ENCODE peak calls at places on chromosomes 6 and 20, in six cellular contexts. W is RPMI8226; V is activated CD8-positive, alpha-beta memory T cell treated with anti-CD3 and anti-CD28 coated beads, Interleukin-2, amount 10 ng/mL, durations not matched to agents 7 days and 5 days; K is BJ; X is CD4-positive, alpha-beta memory T cell; I is M059J. S is an unnamed sample.
A peak's percentile ranks its signal among the peaks of the same experiment; 100 is the strongest.

GRCh38 chr6:71534916-71535315 is 246.3 kb downstream of the OGFRL1 start:
- DNase-seq in W (no peak), V (no peak), K (no peak), X (no peak), I (no peak), S (no peak)

GRCh38 chr6:2942916-2943563 is 28.3 kb downstream of the SERPINB6 start:
- DNase-seq in W (peak; percentile 20), V (peak; percentile 36), K (no peak), X (peak; percentile 16), I (no peak), S (no peak)

GRCh38 chr6:97203343-97203742 is 79.7 kb downstream of the MMS22L start:
- DNase-seq in W (no peak), V (no peak), K (no peak), X (no peak), I (peak; percentile 22), S (peak; percentile 6)

GRCh38 chr6:169990095-169991030 is 238.9 kb downstream of the ERMARD start:
- DNase-seq in W (peak; percentile 63), V (peak; percentile 54), K (no peak), X (peak; percentile 22), I (peak; percentile 7), S (no peak)

GRCh38 chr6:37582309-37582708 is 82.6 kb upstream of the CCDC167 start:
- DNase-seq in W (no peak), V (no peak), K (no peak), X (no peak), I (peak; percentile 71), S (no peak)

GRCh38 chr6:121584591-121585369 is 149.3 kb downstream of the GJA1 start:
- DNase-seq in W (no peak), V (no peak), K (peak; percentile 13), X (no peak), I (no peak), S (no peak)

GRCh38 chr6:78831492-78831891 is 35.9 kb upstream of the IRAK1BP1 start:
- DNase-seq in W (no peak), V (no peak), K (no peak), X (no peak), I (no peak), S (no peak)

GRCh38 chr6:57135885-57136284 is 36.2 kb upstream of the BAG2 start:
- DNase-seq in W (no peak), V (no peak), K (peak; percentile 6), X (no peak), I (no peak), S (no peak)

GRCh38 chr6:163264662-163265035 is 149.9 kb upstream of the QKI start:
- DNase-seq in W (no peak), V (no peak), K (no peak), X (no peak), I (no peak), S (no peak)

GRCh38 chr6:106225581-106225980 is 100.0 kb downstream of the ATG5 start:
- DNase-seq in W (no peak), V (no peak), K (no peak), X (no peak), I (no peak), S (no peak)

GRCh38 chr6:144993870-144994269 is 708.7 kb downstream of the UTRN start:
- DNase-seq in W (no peak), V (no peak), K (peak; percentile 9), X (no peak), I (peak; percentile 67), S (no peak)

GRCh38 chr20:51206032-51206662 is 183.2 kb upstream of the KCNG1 start:
- DNase-seq in W (no peak), V (no peak), K (no peak), X (no peak), I (peak; percentile 44), S (no peak)

GRCh38 chr6:28010526-28010925 is 53.5 kb downstream of the OR2B6 start:
- DNase-seq in W (no peak), V (no peak), K (no peak), X (no peak), I (no peak), S (no peak)

GRCh38 chr6:139879823-139880356 is 505.4 kb upstream of the CITED2 start:
- DNase-seq in W (no peak), V (no peak), K (no peak), X (no peak), I (peak; percentile 36), S (no peak)

GRCh38 chr6:14838041-14838596 is 407.8 kb upstream of the JARID2 start:
- DNase-seq in W (no peak), V (no peak), K (no peak), X (no peak), I (peak; percentile 47), S (no peak)

GRCh38 chr6:136331461-136331860 is 41.8 kb upstream of the BCLAF1 start:
- DNase-seq in W (no peak), V (no peak), K (no peak), X (no peak), I (no peak), S (no peak)

GRCh38 chr6:52929321-52930164 is 20.0 kb upstream of the GSTA3 start:
- DNase-seq in W (peak; percentile 96), V (no peak), K (peak; percentile 45), X (no peak), I (peak; percentile 98), S (no peak)

GRCh38 chr20:35561268-35561667 is 19.4 kb downstream of the ERGIC3 start:
- DNase-seq in W (peak; percentile 72), V (no peak), K (no peak), X (no peak), I (peak; percentile 82), S (no peak)

GRCh38 chr6:106070626-106071025 is 15.5 kb upstream of the PRDM1 start:
- DNase-seq in W (no peak), V (no peak), K (no peak), X (no peak), I (no peak), S (no peak)

GRCh38 chr20:30488941-30489601 is 768.4 kb upstream of the DEFB115 start:
- DNase-seq in W (no peak), V (no peak), K (no peak), X (no peak), I (no peak), S (no peak)

GRCh38 chr6:34145161-34146020 is 496 bp downstream of the GRM4 start:
- DNase-seq in W (peak; percentile 33), V (no peak), K (no peak), X (peak; percentile 21), I (peak; percentile 59), S (no peak)

GRCh38 chr6:49888742-49889431 is 22.6 kb upstream of the CRISP1 start:
- DNase-seq in W (no peak), V (no peak), K (no peak), X (no peak), I (no peak), S (no peak)

GRCh38 chr6:137188855-137189254 is 15.4 kb upstream of the IL22RA2 start:
- DNase-seq in W (peak; percentile 11), V (no peak), K (no peak), X (no peak), I (peak; percentile 43), S (no peak)

GRCh38 chr6:106973018-106973840 is 1.3 kb downstream of the CD24 start:
- DNase-seq in W (no peak), V (no peak), K (no peak), X (no peak), I (no peak), S (no peak)

GRCh38 chr20:43949248-43949647 is 34.6 kb downstream of the TOX2 start:
- DNase-seq in W (no peak), V (no peak), K (no peak), X (no peak), I (no peak), S (no peak)

GRCh38 chr6:170403451-170403850 is 96.9 kb downstream of the FAM120B start:
- DNase-seq in W (no peak), V (no peak), K (no peak), X (no peak), I (peak; percentile 14), S (no peak)

GRCh38 chr20:32839227-32839981 is 19.3 kb upstream of the EFCAB8 start:
- DNase-seq in W (no peak), V (peak; percentile 52), K (no peak), X (no peak), I (no peak), S (no peak)

GRCh38 chr6:80348263-80348662 is 241.8 kb downstream of the BCKDHB start:
- DNase-seq in W (peak; percentile 32), V (no peak), K (no peak), X (no peak), I (peak; percentile 68), S (no peak)

GRCh38 chr20:53660078-53660909 is 66.7 kb upstream of the ZNF217 start:
- DNase-seq in W (no peak), V (peak; percentile 68), K (no peak), X (no peak), I (peak; percentile 44), S (no peak)

GRCh38 chr6:53529324-53530036 is 15.4 kb downstream of the GCLC start:
- DNase-seq in W (no peak), V (no peak), K (no peak), X (no peak), I (no peak), S (no peak)

GRCh38 chr20:46767127-46767761 is 57.8 kb downstream of the SLC2A10 start:
- DNase-seq in W (peak; percentile 59), V (no peak), K (no peak), X (no peak), I (peak; percentile 57), S (peak; percentile 47)

GRCh38 chr6:31396422-31397152 is 6.8 kb upstream of the MICA start:
- DNase-seq in W (peak; percentile 92), V (peak; percentile 94), K (no peak), X (peak; percentile 83), I (peak; percentile 86), S (no peak)